ENCODE peak calls at places on chromosomes 16 and 17, in four cellular contexts. One of them, this sample, is unnamed.

GRCh38 chr16:84585886-84586285 is 32.0 kb downstream of the COTL1 start:
- DNase-seq in WTC11: peak; percentile 77
- DNase-seq in K562: peak; percentile 74
- DNase-seq in HepG2: no peak
- DNase-seq in this sample: peak; percentile 48

GRCh38 chr17:80082403-80083135 is 18.8 kb upstream of the GAA start:
- DNase-seq in WTC11: peak; percentile 85
- DNase-seq in K562: peak; percentile 44
- DNase-seq in HepG2: peak; percentile 78
- DNase-seq in this sample: peak; percentile 81

GRCh38 chr16:47392114-47392513 is 68.7 kb downstream of the ITFG1 start:
- DNase-seq in K562: peak; percentile 10
- DNase-seq in HepG2: peak; percentile 53
- DNase-seq in WTC11: no peak
- DNase-seq in this sample: no peak

GRCh38 chr17:3596804-3597464 is 12.3 kb downstream of the TRPV1 start:
- DNase-seq in HepG2: no peak
- DNase-seq in K562: no peak
- DNase-seq in WTC11: no peak
- DNase-seq in this sample: no peak

GRCh38 chr16:68445458-68445857 is 2.9 kb downstream of the SMPD3 start:
- DNase-seq in WTC11: peak; percentile 82
- DNase-seq in HepG2: peak; percentile 67
- DNase-seq in K562: peak; percentile 50
- DNase-seq in this sample: peak; percentile 66

GRCh38 chr16:3610698-3611144 is 685 bp downstream of the SLX4 start:
- DNase-seq in WTC11: no peak
- DNase-seq in HepG2: no peak
- DNase-seq in K562: no peak
- DNase-seq in this sample: no peak

GRCh38 chr17:3891626-3892094 is 1.2 kb downstream of the CAMKK1 start:
- DNase-seq in WTC11: peak; percentile 59
- DNase-seq in HepG2: no peak
- DNase-seq in K562: no peak
- DNase-seq in this sample: no peak

GRCh38 chr17:70137451-70138230 is 31.7 kb upstream of the KCNJ2 start:
- DNase-seq in K562: no peak
- DNase-seq in WTC11: no peak
- DNase-seq in HepG2: no peak
- DNase-seq in this sample: peak; percentile 42

GRCh38 chr16:55502801-55503366 is 6.0 kb upstream of the LPCAT2 start:
- DNase-seq in WTC11: no peak
- DNase-seq in K562: no peak
- DNase-seq in HepG2: peak; percentile 79
- DNase-seq in this sample: no peak

GRCh38 chr17:58084317-58084981 is 1.2 kb downstream of the DYNLL2 start:
- DNase-seq in WTC11: peak; percentile 50
- DNase-seq in HepG2: peak; percentile 75
- DNase-seq in K562: peak; percentile 50
- DNase-seq in this sample: peak; percentile 65

GRCh38 chr17:72139213-72139612 is 18.4 kb downstream of the SOX9 start:
- DNase-seq in WTC11: no peak
- DNase-seq in K562: no peak
- DNase-seq in HepG2: no peak
- DNase-seq in this sample: no peak

GRCh38 chr16:81036751-81037350 is 1.2 kb downstream of the ATMIN start:
- DNase-seq in K562: no peak
- DNase-seq in WTC11: no peak
- DNase-seq in HepG2: peak; percentile 6
- DNase-seq in this sample: peak; percentile 8

GRCh38 chr17:2237960-2238359 is 65.6 kb downstream of the SMG6 start:
- DNase-seq in HepG2: no peak
- DNase-seq in K562: no peak
- DNase-seq in WTC11: no peak
- DNase-seq in this sample: no peak

GRCh38 chr16:15732416-15732815 is 82.4 kb downstream of the NDE1 start:
- DNase-seq in WTC11: no peak
- DNase-seq in K562: no peak
- DNase-seq in HepG2: no peak
- DNase-seq in this sample: no peak

GRCh38 chr17:16304832-16305231 is 48.4 kb downstream of the CENPV start:
- DNase-seq in WTC11: peak; percentile 26
- DNase-seq in HepG2: peak; percentile 63
- DNase-seq in K562: no peak
- DNase-seq in this sample: no peak

GRCh38 chr17:59716427-59716826 is 9.0 kb downstream of the VMP1 start:
- DNase-seq in WTC11: no peak
- DNase-seq in K562: no peak
- DNase-seq in HepG2: no peak
- DNase-seq in this sample: no peak

GRCh38 chr17:77011173-77012011 is 129.4 kb upstream of the SEC14L1 start:
- DNase-seq in K562: peak; percentile 36
- DNase-seq in HepG2: peak; percentile 53
- DNase-seq in WTC11: peak; percentile 74
- DNase-seq in this sample: no peak

GRCh38 chr16:49755291-49755611 is 100.7 kb downstream of the ZNF423 start:
- DNase-seq in HepG2: no peak
- DNase-seq in WTC11: no peak
- DNase-seq in K562: peak; percentile 16
- DNase-seq in this sample: peak; percentile 35

GRCh38 chr16:84989791-84990620 is 21.3 kb downstream of the ZDHHC7 start:
- DNase-seq in WTC11: no peak
- DNase-seq in K562: no peak
- DNase-seq in HepG2: no peak
- DNase-seq in this sample: no peak

GRCh38 chr16:89918453-89919347 is at the start of gene MC1R:
- DNase-seq in WTC11: peak; percentile 48
- DNase-seq in HepG2: peak; percentile 88
- DNase-seq in K562: peak; percentile 90
- DNase-seq in this sample: peak; percentile 51

GRCh38 chr17:20053343-20053964 is 44.3 kb downstream of the SPECC1 start:
- DNase-seq in K562: no peak
- DNase-seq in HepG2: no peak
- DNase-seq in WTC11: no peak
- DNase-seq in this sample: no peak

GRCh38 chr17:3870871-3871306 is 22.0 kb downstream of the CAMKK1 start:
- DNase-seq in K562: peak; percentile 23
- DNase-seq in WTC11: no peak
- DNase-seq in HepG2: no peak
- DNase-seq in this sample: no peak

GRCh38 chr16:47359478-47359877 is 101.4 kb downstream of the ITFG1 start:
- DNase-seq in HepG2: no peak
- DNase-seq in WTC11: no peak
- DNase-seq in K562: no peak
- DNase-seq in this sample: no peak

GRCh38 chr16:57284206-57284951 is at the start of gene PLLP:
- DNase-seq in WTC11: peak; percentile 53
- DNase-seq in HepG2: no peak
- DNase-seq in K562: peak; percentile 93
- DNase-seq in this sample: peak; percentile 53

DNA sequence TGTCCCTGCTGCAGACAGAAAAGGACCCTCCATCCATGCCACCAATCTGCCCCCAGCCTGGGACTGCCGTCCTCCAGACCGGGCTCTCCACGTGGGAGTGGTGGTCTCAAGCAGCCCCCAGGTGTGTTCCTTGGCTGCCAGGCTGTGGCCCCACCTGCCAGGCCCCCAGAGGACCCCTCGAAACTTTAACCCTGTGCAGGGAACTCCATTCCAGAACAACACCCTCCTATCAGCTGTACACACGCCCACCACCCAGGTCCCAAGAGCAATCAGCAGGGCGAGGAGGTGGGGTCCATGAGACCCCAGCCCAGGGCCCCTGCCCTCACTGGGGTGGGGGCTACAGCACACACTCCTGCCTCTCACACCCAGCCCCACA is 1.4 kb downstream of the PYCR1 start:
- DNase-seq in HepG2: no peak
- DNase-seq in WTC11: no peak
- DNase-seq in K562: no peak
- DNase-seq in this sample: no peak
- TF ChIP-seq HMGXB4 in HepG2: no peak
- TF ChIP-seq HMGXB4 in WTC11: no peak
- TF ChIP-seq HMGXB4 in K562: no peak
- TF ChIP-seq HMGXB4 in this sample: no peak

GRCh38 chr17:64032081-64032480 is 11.6 kb upstream of the ICAM2 start:
- DNase-seq in HepG2: no peak
- DNase-seq in WTC11: no peak
- DNase-seq in K562: no peak
- DNase-seq in this sample: no peak

GRCh38 chr17:64024215-64024654 is 3.8 kb upstream of the ICAM2 start:
- DNase-seq in K562: peak; percentile 68
- DNase-seq in HepG2: no peak
- DNase-seq in WTC11: no peak
- DNase-seq in this sample: no peak

GRCh38 chr17:64025732-64026294 is 5.4 kb upstream of the ICAM2 start:
- DNase-seq in WTC11: peak; percentile 92
- DNase-seq in HepG2: peak; percentile 82
- DNase-seq in K562: peak; percentile 88
- DNase-seq in this sample: peak; percentile 81

GRCh38 chr17:64024781-64025731 is 4.6 kb upstream of the ICAM2 start:
- DNase-seq in WTC11: no peak
- DNase-seq in HepG2: no peak
- DNase-seq in K562: no peak
- DNase-seq in this sample: no peak

DNA sequence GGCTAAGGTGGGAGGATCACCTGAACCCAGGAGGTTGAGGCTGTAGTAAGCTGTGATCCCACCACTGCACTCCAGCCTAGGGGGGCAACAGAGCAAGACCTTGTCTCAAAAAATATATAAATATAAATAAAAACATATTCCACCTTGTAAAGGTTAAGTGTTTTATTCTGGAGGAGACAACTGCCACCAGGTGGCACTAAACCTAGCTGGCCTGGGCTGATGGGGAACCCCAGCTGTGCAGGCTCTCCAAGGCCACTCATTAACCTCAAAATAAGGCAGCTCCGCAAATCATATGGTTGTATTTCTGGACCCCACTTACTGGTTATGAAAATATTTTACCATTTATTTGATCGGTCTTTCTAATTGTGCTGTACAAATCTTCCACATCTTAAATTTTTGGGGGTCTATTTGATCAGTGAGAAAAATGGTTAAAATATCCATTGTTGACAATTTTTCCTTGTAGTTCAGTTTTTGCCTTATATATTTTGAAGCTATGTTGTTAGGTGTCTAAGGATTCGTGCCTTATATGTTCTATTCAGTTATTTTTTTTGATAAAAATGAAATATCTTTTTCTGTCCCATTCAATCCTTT is 8.5 kb upstream of the ICAM2 start:
- DNase-seq in HepG2: peak; percentile 61
- DNase-seq in WTC11: peak; percentile 72
- DNase-seq in K562: peak; percentile 71
- DNase-seq in this sample: peak; percentile 73
- TF ChIP-seq HMGXB4 in HepG2: no peak
- TF ChIP-seq HMGXB4 in WTC11: no peak
- TF ChIP-seq HMGXB4 in K562: no peak
- TF ChIP-seq HMGXB4 in this sample: no peak

GRCh38 chr17:42409467-42410351 is 13.3 kb downstream of the CAVIN1 start:
- DNase-seq in K562: no peak
- DNase-seq in WTC11: no peak
- DNase-seq in HepG2: no peak
- DNase-seq in this sample: peak; percentile 89
- TF ChIP-seq HMGXB4 in K562: no peak
- TF ChIP-seq HMGXB4 in WTC11: no peak
- TF ChIP-seq HMGXB4 in HepG2: no peak
- TF ChIP-seq HMGXB4 in this sample: no peak

GRCh38 chr16:22010902-22011301 is 3.0 kb downstream of the MOSMO start:
- DNase-seq in K562: no peak
- DNase-seq in HepG2: no peak
- DNase-seq in WTC11: no peak
- DNase-seq in this sample: no peak

GRCh38 chr16:22007509-22008214 is at the start of gene MOSMO:
- DNase-seq in K562: peak; percentile 84
- DNase-seq in WTC11: peak; percentile 66
- DNase-seq in HepG2: peak; percentile 85
- DNase-seq in this sample: peak; percentile 60

GRCh38 chr16:22006636-22007035 is 1.3 kb upstream of the MOSMO start:
- DNase-seq in WTC11: no peak
- DNase-seq in HepG2: no peak
- DNase-seq in K562: no peak
- DNase-seq in this sample: no peak

GRCh38 chr16:22007159-22007508 is 777 bp upstream of the MOSMO start:
- DNase-seq in WTC11: no peak
- DNase-seq in K562: peak; percentile 23
- DNase-seq in HepG2: no peak
- DNase-seq in this sample: no peak

GRCh38 chr16:22008215-22009142 is 568 bp downstream of the MOSMO start:
- DNase-seq in WTC11: peak; percentile 52
- DNase-seq in K562: no peak
- DNase-seq in HepG2: no peak
- DNase-seq in this sample: peak; percentile 16
- TF ChIP-seq HMGXB4 in WTC11: no peak
- TF ChIP-seq HMGXB4 in K562: no peak
- TF ChIP-seq HMGXB4 in HepG2: peak; percentile 11
- TF ChIP-seq HMGXB4 in this sample: no peak

DNA sequence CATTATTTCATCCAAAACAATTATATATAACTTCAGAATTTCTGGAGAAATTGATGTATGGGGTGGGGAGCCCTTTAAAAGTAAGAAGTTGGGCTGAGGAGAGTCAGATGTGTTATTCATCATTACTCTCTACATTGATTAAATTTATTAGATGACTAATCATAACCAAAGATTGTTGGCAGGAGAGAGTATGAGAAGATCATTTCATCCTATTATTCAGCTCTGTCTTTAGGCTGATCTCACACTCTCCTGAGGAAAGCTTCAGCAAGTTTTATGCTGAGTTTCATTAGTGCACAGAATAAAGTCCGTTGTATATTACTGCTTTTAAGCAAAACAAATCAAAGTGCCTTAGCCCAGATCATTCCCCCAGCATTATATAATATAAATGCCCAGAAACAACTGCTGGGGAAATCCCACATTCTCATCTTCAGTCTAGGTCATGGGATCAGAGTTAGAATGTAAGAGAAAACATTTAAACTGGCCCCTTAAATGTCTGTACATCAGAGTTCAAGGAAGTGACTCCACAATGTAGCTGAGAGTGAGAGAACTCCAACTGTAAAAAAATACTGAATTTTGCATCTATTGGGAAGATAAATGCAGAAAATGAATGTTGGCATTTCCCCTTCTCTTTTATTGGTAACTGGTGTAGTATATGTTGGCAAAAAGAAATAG is 130.1 kb upstream of the HLF start:
- DNase-seq in HepG2: no peak
- DNase-seq in K562: no peak
- DNase-seq in WTC11: no peak
- DNase-seq in this sample: no peak
- TF ChIP-seq HMGXB4 in HepG2: no peak
- TF ChIP-seq HMGXB4 in K562: no peak
- TF ChIP-seq HMGXB4 in WTC11: no peak
- TF ChIP-seq HMGXB4 in this sample: no peak

This sample was measured in A549.